ENCODE peak calls at places on chromosomes 5 and 9, in six cellular contexts. One of them, this sample, is unnamed.

GRCh38 chr5:9251379-9251980 is 294.4 kb downstream of the SEMA5A start:
- DNase-seq in OCI-M1: no peak
- DNase-seq in NAMALWA: no peak
- DNase-seq in effector memory CD8-positive, alpha-beta T cell: no peak
- DNase-seq in KBM-7: no peak
- DNase-seq in fibroblast of pulmonary artery: peak
- DNase-seq in this sample: no peak

GRCh38 chr5:30405821-30406220 is 787.7 kb upstream of the CDH6 start:
- DNase-seq in effector memory CD8-positive, alpha-beta T cell: no peak
- DNase-seq in KBM-7: no peak
- DNase-seq in NAMALWA: no peak
- DNase-seq in OCI-M1: no peak
- DNase-seq in fibroblast of pulmonary artery: peak
- DNase-seq in this sample: no peak

GRCh38 chr5:160271396-160271795 is 41.0 kb downstream of the CCNJL start:
- DNase-seq in effector memory CD8-positive, alpha-beta T cell: no peak
- DNase-seq in fibroblast of pulmonary artery: no peak
- DNase-seq in KBM-7: peak
- DNase-seq in NAMALWA: peak
- DNase-seq in OCI-M1: no peak
- DNase-seq in this sample: no peak

GRCh38 chr5:158857376-158857775 is 242.3 kb downstream of the EBF1 start:
- DNase-seq in OCI-M1: no peak
- DNase-seq in NAMALWA: no peak
- DNase-seq in KBM-7: no peak
- DNase-seq in fibroblast of pulmonary artery: no peak
- DNase-seq in effector memory CD8-positive, alpha-beta T cell: no peak
- DNase-seq in this sample: no peak

GRCh38 chr5:56340196-56340980 is 107.3 kb upstream of the ANKRD55 start:
- DNase-seq in OCI-M1: no peak
- DNase-seq in NAMALWA: no peak
- DNase-seq in KBM-7: no peak
- DNase-seq in fibroblast of pulmonary artery: peak
- DNase-seq in effector memory CD8-positive, alpha-beta T cell: no peak
- DNase-seq in this sample: no peak

GRCh38 chr5:124644138-124644537 is 102.3 kb downstream of the ZNF608 start:
- DNase-seq in NAMALWA: no peak
- DNase-seq in effector memory CD8-positive, alpha-beta T cell: no peak
- DNase-seq in KBM-7: no peak
- DNase-seq in fibroblast of pulmonary artery: no peak
- DNase-seq in OCI-M1: no peak
- DNase-seq in this sample: no peak

GRCh38 chr5:151799407-151799806 is 27.7 kb downstream of the G3BP1 start:
- DNase-seq in effector memory CD8-positive, alpha-beta T cell: no peak
- DNase-seq in NAMALWA: no peak
- DNase-seq in OCI-M1: no peak
- DNase-seq in fibroblast of pulmonary artery: peak
- DNase-seq in KBM-7: no peak
- DNase-seq in this sample: no peak

GRCh38 chr5:61919920-61920319 is 386.1 kb upstream of the KIF2A start:
- DNase-seq in NAMALWA: no peak
- DNase-seq in fibroblast of pulmonary artery: no peak
- DNase-seq in KBM-7: no peak
- DNase-seq in effector memory CD8-positive, alpha-beta T cell: no peak
- DNase-seq in OCI-M1: no peak
- DNase-seq in this sample: no peak

GRCh38 chr5:99037668-99038067 is 108.9 kb upstream of the CHD1 start:
- DNase-seq in NAMALWA: no peak
- DNase-seq in effector memory CD8-positive, alpha-beta T cell: peak
- DNase-seq in fibroblast of pulmonary artery: no peak
- DNase-seq in OCI-M1: peak
- DNase-seq in KBM-7: no peak
- DNase-seq in this sample: no peak

GRCh38 chr9:98442114-98442513 is 186.7 kb upstream of the TBC1D2 start:
- DNase-seq in effector memory CD8-positive, alpha-beta T cell: no peak
- DNase-seq in OCI-M1: no peak
- DNase-seq in KBM-7: no peak
- DNase-seq in fibroblast of pulmonary artery: no peak
- DNase-seq in NAMALWA: no peak
- DNase-seq in this sample: no peak

GRCh38 chr9:112121633-112122032 is 53.5 kb downstream of the SUSD1 start:
- DNase-seq in fibroblast of pulmonary artery: no peak
- DNase-seq in KBM-7: no peak
- DNase-seq in OCI-M1: no peak
- DNase-seq in effector memory CD8-positive, alpha-beta T cell: no peak
- DNase-seq in NAMALWA: no peak
- DNase-seq in this sample: no peak

GRCh38 chr5:56003179-56003578 is 8.4 kb upstream of the IL6ST start:
- DNase-seq in effector memory CD8-positive, alpha-beta T cell: no peak
- DNase-seq in KBM-7: no peak
- DNase-seq in fibroblast of pulmonary artery: peak
- DNase-seq in OCI-M1: no peak
- DNase-seq in NAMALWA: no peak
- DNase-seq in this sample: no peak

GRCh38 chr9:89444212-89444611 is 53.7 kb downstream of the SEMA4D start:
- DNase-seq in fibroblast of pulmonary artery: no peak
- DNase-seq in effector memory CD8-positive, alpha-beta T cell: peak
- DNase-seq in NAMALWA: no peak
- DNase-seq in KBM-7: no peak
- DNase-seq in OCI-M1: no peak
- DNase-seq in this sample: no peak

GRCh38 chr5:151107738-151108520 is 27.1 kb upstream of the TNIP1 start:
- DNase-seq in KBM-7: no peak
- DNase-seq in NAMALWA: no peak
- DNase-seq in fibroblast of pulmonary artery: peak
- DNase-seq in OCI-M1: no peak
- DNase-seq in effector memory CD8-positive, alpha-beta T cell: no peak
- DNase-seq in this sample: no peak

GRCh38 chr5:90528704-90529233 is 615 bp downstream of the LYSMD3 start:
- DNase-seq in OCI-M1: peak
- DNase-seq in effector memory CD8-positive, alpha-beta T cell: peak
- DNase-seq in NAMALWA: peak
- DNase-seq in fibroblast of pulmonary artery: peak
- DNase-seq in KBM-7: peak
- DNase-seq in this sample: no peak